ENCODE peak calls at places on chromosomes 3 and 15, in nine cellular contexts. M, K, Q, Z, W, F, L, S and J are unnamed samples.
A peak's percentile ranks its signal among the peaks of the same experiment; 100 is the strongest.

GRCh38 chr3:172153335-172153861 is 114.0 kb downstream of the FNDC3B start:
- DNase-seq in F (peak; percentile 75), W (peak; percentile 86), Z (peak; percentile 14), S (peak; percentile 86), Q (no peak), K (no peak), L (no peak), M (peak; percentile 96), J (peak; percentile 89)

GRCh38 chr15:51888593-51889195 is 59.2 kb downstream of the TMOD3 start:
- DNase-seq in Z (no peak), L (no peak), K (peak; percentile 48), S (no peak), F (no peak), M (no peak), Q (peak; percentile 44), W (no peak), J (no peak)

GRCh38 chr3:24299236-24299635 is 195.4 kb downstream of the THRB start:
- DNase-seq in Z (no peak), L (no peak), W (no peak), Q (no peak), S (no peak), M (no peak), K (no peak), F (no peak), J (no peak)

GRCh38 chr3:12178091-12178820 is 19.5 kb upstream of the TIMP4 start:
- DNase-seq in K (no peak), F (no peak), W (peak; percentile 41), M (peak; percentile 48), S (no peak), L (no peak), Q (no peak), Z (no peak), J (no peak)

GRCh38 chr3:125079675-125080045 is 23.9 kb upstream of the HEG1 start:
- DNase-seq in M (peak; percentile 59), K (no peak), Z (no peak), W (no peak), Q (no peak), F (no peak), S (no peak), L (peak; percentile 60), J (no peak)

GRCh38 chr15:96272427-96272826 is 58.1 kb upstream of the NR2F2 start:
- DNase-seq in K (no peak), M (no peak), L (no peak), Q (no peak), S (no peak), F (no peak), W (no peak), Z (no peak), J (no peak)

GRCh38 chr3:46664971-46665762 is 28.3 kb downstream of the ALS2CL start:
- DNase-seq in L (no peak), K (no peak), Z (no peak), S (no peak), Q (no peak), F (no peak), W (no peak), M (peak; percentile 0), J (no peak)

GRCh38 chr3:46702246-46703012 is 1.2 kb downstream of the TMIE start:
- DNase-seq in Z (no peak), S (no peak), L (no peak), F (peak; percentile 20), Q (no peak), W (no peak), K (no peak), M (no peak), J (no peak)

GRCh38 chr3:127680146-127680661 is 7.5 kb downstream of the ABTB1 start:
- DNase-seq in S (no peak), F (peak; percentile 41), W (peak; percentile 40), L (no peak), K (no peak), M (no peak), Z (no peak), Q (no peak), J (no peak)

GRCh38 chr3:144466540-144466939 is 494.9 kb downstream of the DIPK2A start:
- DNase-seq in W (no peak), L (no peak), F (no peak), Q (no peak), Z (no peak), M (no peak), S (no peak), K (no peak), J (no peak)

GRCh38 chr3:32384938-32385337 is 6.7 kb upstream of the CMTM7 start:
- DNase-seq in W (no peak), F (no peak), K (no peak), Q (no peak), M (no peak), L (no peak), S (no peak), Z (no peak), J (no peak)

GRCh38 chr3:36907911-36908646 is 36.8 kb downstream of the TRANK1 start:
- DNase-seq in K (no peak), Q (peak; percentile 49), L (no peak), M (peak; percentile 60), W (peak; percentile 52), F (peak; percentile 79), S (peak; percentile 88), Z (no peak), J (no peak)

GRCh38 chr15:67149068-67149841 is 83.9 kb downstream of the SMAD3 start:
- DNase-seq in Q (no peak), M (no peak), S (no peak), Z (no peak), W (no peak), F (no peak), K (no peak), L (no peak), J (no peak)
- H3K4me1 ChIP-seq in Q (peaks cover 8% of the 10 kb centered on the region), M (peaks cover 40% of the 10 kb centered on the region), S (peaks cover 30% of the 10 kb centered on the region), Z (peaks cover 100% of the 10 kb centered on the region), W (peaks cover 40% of the 10 kb centered on the region), F (peaks cover 11% of the 10 kb centered on the region), K (peaks cover 83% of the 10 kb centered on the region), L (peaks cover 72% of the 10 kb centered on the region), J (peaks cover 44% of the 10 kb centered on the region)

GRCh38 chr3:48474619-48475018 is 28.1 kb downstream of the ATRIP start:
- DNase-seq in W (no peak), F (no peak), K (no peak), S (no peak), Z (no peak), L (no peak), M (peak; percentile 35), Q (no peak), J (no peak)

GRCh38 chr3:48478631-48479555 is 25.1 kb downstream of the SHISA5 start:
- DNase-seq in L (no peak), K (no peak), F (no peak), Q (no peak), W (no peak), M (no peak), Z (no peak), S (no peak), J (no peak)

GRCh38 chr3:48477959-48478480 is 26.0 kb downstream of the SHISA5 start:
- DNase-seq in L (no peak), F (no peak), M (no peak), S (no peak), Q (no peak), Z (no peak), K (no peak), W (no peak), J (no peak)

GRCh38 chr3:48475188-48475587 is 28.7 kb downstream of the ATRIP start:
- DNase-seq in M (no peak), Z (no peak), W (no peak), F (no peak), L (no peak), S (no peak), Q (no peak), K (no peak), J (no peak)

GRCh38 chr3:48476426-48477053 is 27.4 kb downstream of the SHISA5 start:
- DNase-seq in Z (no peak), K (no peak), F (no peak), Q (no peak), L (no peak), M (no peak), S (no peak), W (no peak), J (no peak)
- H3K4me1 ChIP-seq in Z (peaks cover 56% of the 10 kb centered on the region), K (peaks cover 6% of the 10 kb centered on the region), F (no peaks in the 10 kb centered on the region), Q (peaks cover 22% of the 10 kb centered on the region), L (peaks cover 17% of the 10 kb centered on the region), M (peaks cover 22% of the 10 kb centered on the region), S (peaks cover 11% of the 10 kb centered on the region), W (peaks cover 3% of the 10 kb centered on the region), J (peaks cover 16% of the 10 kb centered on the region)

GRCh38 chr15:70259030-70259424 is 161.3 kb upstream of the TLE3 start:
- DNase-seq in K (peak; percentile 37), W (peak; percentile 68), M (peak; percentile 68), S (peak; percentile 63), F (no peak), Q (peak; percentile 36), L (no peak), Z (no peak), J (no peak)

GRCh38 chr15:70260580-70260979 is 162.9 kb upstream of the TLE3 start:
- DNase-seq in Q (no peak), K (no peak), S (no peak), L (no peak), M (no peak), Z (no peak), W (peak; percentile 8), F (no peak), J (no peak)

GRCh38 chr15:70259640-70260066 is 161.9 kb upstream of the TLE3 start:
- DNase-seq in K (no peak), M (no peak), F (no peak), W (no peak), L (peak; percentile 23), Q (peak; percentile 34), Z (no peak), S (no peak), J (no peak)

GRCh38 chr15:70261083-70261482 is 163.4 kb upstream of the TLE3 start:
- DNase-seq in Z (no peak), Q (no peak), F (no peak), S (no peak), M (no peak), L (no peak), K (no peak), W (no peak), J (no peak)

DNA sequence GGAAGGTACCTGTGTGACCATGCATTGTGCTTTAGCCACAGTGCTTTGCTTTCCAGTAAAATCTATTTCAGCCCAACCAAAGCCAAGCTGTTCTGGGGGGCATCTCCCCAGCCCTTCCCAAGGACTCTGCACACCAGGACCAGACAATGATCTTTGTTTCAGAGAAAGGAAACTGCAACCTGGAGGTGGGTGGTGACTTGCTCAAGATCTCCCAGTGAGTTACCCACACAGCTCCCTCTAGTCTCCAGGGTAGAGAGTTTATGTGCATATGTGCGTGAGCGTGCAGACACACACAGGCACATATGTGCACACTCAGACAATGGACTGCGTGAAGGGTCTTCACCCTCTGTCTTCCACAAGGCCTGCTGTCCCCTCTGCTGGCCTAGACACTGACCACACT is 162.4 kb upstream of the TLE3 start:
- DNase-seq in Z (no peak), M (no peak), L (no peak), F (no peak), Q (no peak), S (no peak), K (no peak), W (no peak), J (no peak)
- H3K4me1 ChIP-seq in Z (peaks cover 47% of the 10 kb centered on the region), M (peaks cover 19% of the 10 kb centered on the region), L (no peaks in the 10 kb centered on the region), F (no peaks in the 10 kb centered on the region), Q (peaks cover 8% of the 10 kb centered on the region), S (no peaks in the 10 kb centered on the region), K (peaks cover 13% of the 10 kb centered on the region), W (peaks cover 8% of the 10 kb centered on the region), J (peaks cover 18% of the 10 kb centered on the region)

DNA sequence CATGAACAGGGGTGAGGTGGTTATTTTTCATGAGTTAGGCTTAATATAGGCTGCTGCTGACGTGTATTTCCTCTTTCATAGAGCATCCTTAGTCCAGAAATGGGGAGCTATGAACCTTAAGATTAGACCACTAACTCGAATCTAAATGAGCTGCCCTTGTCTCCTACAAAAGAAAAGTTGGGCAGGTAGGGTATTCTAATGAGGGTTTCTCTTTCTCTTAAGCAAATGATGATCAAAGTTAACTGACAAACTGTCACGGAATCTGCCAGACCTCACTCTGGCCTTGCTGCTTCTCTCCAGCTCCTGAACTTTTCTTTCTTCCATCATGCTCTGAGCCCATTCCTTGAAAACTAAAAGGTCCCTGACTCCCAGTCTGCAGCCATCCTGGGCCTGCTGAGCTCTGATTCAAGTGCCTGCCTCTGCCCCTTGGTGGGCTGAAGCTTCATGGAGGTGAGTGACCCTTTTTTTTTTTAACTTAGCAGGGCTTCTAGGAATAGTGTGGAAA is at the start of gene TRIM69:
- DNase-seq in W (no peak), Q (no peak), L (no peak), Z (no peak), F (no peak), K (no peak), S (no peak), M (no peak), J (no peak)
- H3K4me1 ChIP-seq in W (peaks cover 2% of the 10 kb centered on the region), Q (peaks cover 6% of the 10 kb centered on the region), L (no peaks in the 10 kb centered on the region), Z (peaks cover 22% of the 10 kb centered on the region), F (no peaks in the 10 kb centered on the region), K (peaks cover 34% of the 10 kb centered on the region), S (no peaks in the 10 kb centered on the region), M (peaks cover 5% of the 10 kb centered on the region), J (peaks cover 22% of the 10 kb centered on the region)